ENCODE peak calls at places on chromosomes 11 and 22, in ten cellular contexts. E is LNCaP clone FGC; K is naive thymus-derived CD4-positive, alpha-beta T cell; F is non-pigmented ciliary epithelial cell; Z is psoas muscle; S is EH; W is Calu3; O is A172; Y is fibroblast of mammary gland; B is stimulated activated CD4-positive, alpha-beta T cell treated with anti-CD3 and anti-CD28 coated beads, Interleukin-12 subunit alpha, Interleukin-12 subunit beta, amount 100 ng/mL, for 24 hours. V is an unnamed sample.

GRCh38 chr22:35150163-35151107 is 84.5 kb downstream of the ISX start:
- DNase-seq in E (no peak), K (peak; percentile 49), F (no peak), Z (peak; percentile 61), S (peak; percentile 45), W (peak; percentile 81), O (peak; percentile 19), Y (peak; percentile 37), B (peak; percentile 64), V (no peak)

GRCh38 chr22:50269573-50270301 is 443 bp downstream of the MAPK11 start:
- DNase-seq in E (no peak), K (peak; percentile 26), F (no peak), Z (no peak), S (peak; percentile 62), W (peak; percentile 59), O (no peak), Y (peak; percentile 21), B (peak; percentile 50), V (no peak)

GRCh38 chr22:16965083-16965482 is 42.9 kb downstream of the GAB4 start:
- DNase-seq in E (no peak), K (no peak), F (no peak), Z (no peak), S (no peak), W (no peak), O (no peak), Y (no peak), B (no peak), V (no peak)

GRCh38 chr11:69962152-69962551 is 116.0 kb upstream of the ANO1 start:
- DNase-seq in E (no peak), K (no peak), F (no peak), Z (no peak), S (peak; percentile 58), W (peak; percentile 69), O (peak; percentile 90), Y (peak; percentile 29), B (no peak), V (no peak)

GRCh38 chr22:36197065-36197440 is 4.6 kb downstream of the APOL4 start:
- DNase-seq in E (no peak), K (no peak), F (peak; percentile 30), Z (peak; percentile 78), S (peak; percentile 80), W (no peak), O (peak; percentile 2), Y (peak; percentile 57), B (no peak), V (no peak)

GRCh38 chr11:67022961-67023956 is at the start of gene SYT12:
- DNase-seq in E (no peak), K (peak; percentile 18), F (no peak), Z (no peak), S (no peak), W (peak; percentile 34), O (no peak), Y (no peak), B (peak; percentile 17), V (no peak)

GRCh38 chr11:31045335-31045734 is 324.2 kb downstream of the DCDC1 start:
- DNase-seq in E (peak; percentile 15), K (no peak), F (no peak), Z (no peak), S (no peak), W (no peak), O (peak; percentile 30), Y (peak; percentile 7), B (no peak), V (no peak)

GRCh38 chr11:120894207-120894989 is 129.5 kb upstream of the TBCEL start:
- DNase-seq in E (no peak), K (no peak), F (no peak), Z (no peak), S (no peak), W (no peak), O (no peak), Y (no peak), B (no peak), V (no peak)

GRCh38 chr22:27997538-27997937 is 78.5 kb upstream of the PITPNB start:
- DNase-seq in E (no peak), K (no peak), F (no peak), Z (peak; percentile 36), S (no peak), W (no peak), O (no peak), Y (peak; percentile 45), B (no peak), V (no peak)

GRCh38 chr22:37184380-37184755 is 3.7 kb downstream of the C1QTNF6 start:
- DNase-seq in E (no peak), K (no peak), F (no peak), Z (no peak), S (no peak), W (no peak), O (no peak), Y (no peak), B (no peak), V (no peak)

GRCh38 chr22:47213571-47214230 is 451.3 kb downstream of the TBC1D22A start:
- DNase-seq in E (no peak), K (peak; percentile 37), F (no peak), Z (peak; percentile 32), S (no peak), W (peak; percentile 47), O (no peak), Y (peak; percentile 5), B (peak; percentile 49), V (no peak)

GRCh38 chr11:46380340-46381045 is 976 bp upstream of the MDK start:
- DNase-seq in E (no peak), K (no peak), F (no peak), Z (peak; percentile 77), S (peak; percentile 46), W (peak; percentile 56), O (peak; percentile 50), Y (peak; percentile 36), B (peak; percentile 63), V (no peak)

GRCh38 chr11:11396290-11397042 is 43.4 kb upstream of the CSNK2A3 start:
- DNase-seq in E (no peak), K (no peak), F (peak; percentile 77), Z (no peak), S (peak; percentile 87), W (no peak), O (peak; percentile 75), Y (peak; percentile 97), B (no peak), V (peak; percentile 68)

GRCh38 chr11:122019908-122020694 is 95.9 kb downstream of the BLID start:
- DNase-seq in E (no peak), K (no peak), F (no peak), Z (no peak), S (no peak), W (no peak), O (no peak), Y (no peak), B (no peak), V (no peak)

GRCh38 chr11:8138526-8138925 is 30.3 kb downstream of the RIC3 start:
- DNase-seq in E (peak; percentile 18), K (no peak), F (no peak), Z (no peak), S (no peak), W (no peak), O (no peak), Y (no peak), B (no peak), V (no peak)

GRCh38 chr11:14904745-14905103 is 12.7 kb upstream of the CYP2R1 start:
- DNase-seq in E (no peak), K (peak; percentile 84), F (no peak), Z (peak; percentile 86), S (peak; percentile 63), W (peak; percentile 62), O (no peak), Y (peak; percentile 57), B (peak; percentile 82), V (no peak)

GRCh38 chr11:61800331-61801281 is 7.9 kb downstream of the FEN1 start:
- DNase-seq in E (no peak), K (no peak), F (no peak), Z (no peak), S (no peak), W (no peak), O (peak; percentile 16), Y (no peak), B (no peak), V (no peak)

GRCh38 chr22:41782316-41782715 is 18.2 kb upstream of the CCDC134 start:
- DNase-seq in E (no peak), K (no peak), F (no peak), Z (no peak), S (no peak), W (no peak), O (no peak), Y (no peak), B (no peak), V (no peak)

GRCh38 chr22:37139762-37140161 is 10.0 kb downstream of the IL2RB start:
- DNase-seq in E (no peak), K (no peak), F (no peak), Z (no peak), S (no peak), W (no peak), O (no peak), Y (no peak), B (no peak), V (no peak)

GRCh38 chr11:118049771-118050170 is 27.1 kb upstream of the TMPRSS4 start:
- DNase-seq in E (no peak), K (no peak), F (no peak), Z (no peak), S (no peak), W (no peak), O (no peak), Y (no peak), B (no peak), V (no peak)

GRCh38 chr11:30610628-30611027 is 24.5 kb upstream of the MPPED2 start:
- DNase-seq in E (no peak), K (no peak), F (no peak), Z (no peak), S (no peak), W (no peak), O (no peak), Y (no peak), B (no peak), V (no peak)

GRCh38 chr11:8167796-8168195 is 1.0 kb downstream of the RIC3 start:
- DNase-seq in E (no peak), K (no peak), F (no peak), Z (no peak), S (peak; percentile 9), W (no peak), O (peak; percentile 21), Y (peak; percentile 18), B (no peak), V (no peak)

GRCh38 chr11:130804306-130805077 is 111.8 kb downstream of the SNX19 start:
- DNase-seq in E (no peak), K (no peak), F (no peak), Z (no peak), S (no peak), W (no peak), O (no peak), Y (no peak), B (no peak), V (no peak)

GRCh38 chr22:26534874-26535470 is 22.7 kb upstream of the TFIP11 start:
- DNase-seq in E (no peak), K (no peak), F (no peak), Z (no peak), S (no peak), W (no peak), O (no peak), Y (no peak), B (no peak), V (no peak)

GRCh38 chr11:92284558-92284957 is 59.9 kb downstream of the FAT3 start:
- DNase-seq in E (no peak), K (no peak), F (no peak), Z (no peak), S (peak; percentile 31), W (no peak), O (no peak), Y (no peak), B (no peak), V (no peak)

GRCh38 chr11:96187779-96188624 is 155.0 kb downstream of the MAML2 start:
- DNase-seq in E (no peak), K (no peak), F (peak; percentile 73), Z (no peak), S (peak; percentile 93), W (no peak), O (peak; percentile 64), Y (peak; percentile 91), B (no peak), V (peak; percentile 61)

GRCh38 chr22:44828193-44828592 is 75.8 kb downstream of the ARHGAP8 start:
- DNase-seq in E (no peak), K (no peak), F (no peak), Z (no peak), S (peak; percentile 6), W (peak; percentile 55), O (no peak), Y (no peak), B (no peak), V (no peak)

GRCh38 chr22:35425971-35426800 is 26.2 kb downstream of the MCM5 start:
- DNase-seq in E (no peak), K (no peak), F (no peak), Z (no peak), S (peak; percentile 49), W (no peak), O (peak; percentile 42), Y (no peak), B (no peak), V (no peak)

V was measured in AG04449.